ENCODE peak calls at places on chromosomes 3 and 15, in ten cellular contexts. H is T-cell; Z is ovary; E is central memory CD4-positive, alpha-beta T cell; Q is kidney tubule cell; U is activated CD4-positive, alpha-beta T cell treated with anti-CD3 and anti-CD28 coated beads, Interleukin-2, amount 10 ng/mL, durations not matched to agents 7 days and 5 days; G is stimulated activated CD8-positive, alpha-beta memory T cell treated with anti-CD3 and anti-CD28 coated beads, Interleukin-7, amount 100 ng/mL, for 1 hour; N is suprapubic skin; C is mesenchymal stem cell; P is RPMI7951. M is an unnamed sample.

GRCh38 chr3:72102057-72102711 is 317.2 kb upstream of the PROK2 start:
- DNase-seq in U (no peak), G (no peak), Z (no peak), P (no peak), Q (no peak), N (no peak), E (no peak), H (no peak), C (peak; percentile 9), M (no peak)

GRCh38 chr3:66303556-66303955 is 82.8 kb downstream of the SLC25A26 start:
- DNase-seq in N (no peak), Q (peak; percentile 80), H (peak; percentile 63), U (peak; percentile 28), Z (no peak), P (no peak), G (peak; percentile 28), E (peak; percentile 66), C (no peak), M (no peak)

GRCh38 chr3:179825527-179826246 is 172.8 kb downstream of the USP13 start:
- DNase-seq in E (no peak), N (no peak), Z (no peak), P (no peak), Q (no peak), C (no peak), G (no peak), U (no peak), H (no peak), M (no peak)

GRCh38 chr3:149393355-149394165 is 16.1 kb upstream of the TM4SF1 start:
- DNase-seq in G (no peak), H (no peak), Q (peak; percentile 82), E (no peak), N (no peak), C (peak; percentile 79), P (peak; percentile 74), U (peak; percentile 38), Z (peak; percentile 48), M (no peak)

GRCh38 chr15:66880380-66881155 is 178.5 kb downstream of the SMAD6 start:
- DNase-seq in Q (no peak), H (no peak), G (no peak), E (no peak), U (no peak), N (no peak), P (no peak), C (no peak), Z (no peak), M (no peak)

GRCh38 chr15:82312611-82313349 is 36.5 kb downstream of the GOLGA6L10 start:
- DNase-seq in C (peak; percentile 80), P (peak; percentile 34), N (peak; percentile 24), H (no peak), Z (no peak), Q (no peak), G (no peak), E (no peak), U (no peak), M (no peak)

GRCh38 chr3:89000886-89001285 is 106.5 kb upstream of the EPHA3 start:
- DNase-seq in Z (no peak), G (no peak), U (no peak), H (no peak), N (no peak), C (peak; percentile 7), Q (no peak), P (no peak), E (no peak), M (no peak)

GRCh38 chr3:2635511-2635910 is 474.7 kb downstream of the IL5RA start:
- DNase-seq in Z (no peak), G (no peak), C (peak; percentile 23), H (no peak), Q (no peak), N (no peak), E (no peak), U (no peak), P (no peak), M (no peak)

GRCh38 chr3:104101736-104102135 is 1265.0 kb upstream of the ALCAM start:
- DNase-seq in Z (no peak), U (no peak), C (peak; percentile 7), G (no peak), Q (no peak), H (no peak), P (no peak), N (no peak), E (no peak), M (no peak)

GRCh38 chr3:170797685-170798084 is 72.3 kb downstream of the RPL22L1 start:
- DNase-seq in C (no peak), H (no peak), Z (no peak), N (no peak), E (no peak), G (no peak), P (no peak), Q (no peak), U (no peak), M (no peak)

GRCh38 chr15:59232476-59232875 is 25.8 kb downstream of the LDHAL6B start:
- DNase-seq in P (peak; percentile 89), Z (no peak), C (peak; percentile 87), N (no peak), Q (peak; percentile 91), E (no peak), G (no peak), U (no peak), H (no peak), M (no peak)

GRCh38 chr15:39198044-39198625 is 382.7 kb upstream of the THBS1 start:
- DNase-seq in N (no peak), G (no peak), H (no peak), Q (peak; percentile 40), P (no peak), C (no peak), E (no peak), U (no peak), Z (no peak), M (no peak)